ENCODE peak calls at places on chromosome 22, in nine cellular contexts. B is aorta, Z is cardiac fibroblast, F is thoracic aorta, K is AG09309, A is transverse colon, G is foreskin fibroblast, U is heart right ventricle, L is right cardiac atrium. N is an unnamed sample.

GRCh38 chr22:44449683-44450425 is 48.2 kb downstream of the RTL6 start:
- DNase-seq in F (no peak), Z (no peak), U (no peak), A (no peak), K (no peak), G (no peak), B (no peak), L (no peak), N (no peak)

GRCh38 chr22:27718186-27719032 is 83.1 kb downstream of the MN1 start:
- DNase-seq in U (peak; percentile 79), Z (peak; percentile 98), B (peak; percentile 86), F (peak; percentile 31), G (peak; percentile 93), L (peak; percentile 90), K (peak; percentile 73), A (peak; percentile 57), N (peak; percentile 96)

GRCh38 chr22:24183321-24184031 is 2.2 kb downstream of the SUSD2 start:
- DNase-seq in Z (no peak), K (no peak), G (no peak), F (no peak), B (peak; percentile 73), A (no peak), U (no peak), L (peak; percentile 53), N (no peak)

GRCh38 chr22:38697055-38697980 is 3.4 kb downstream of the JOSD1 start:
- DNase-seq in K (no peak), F (no peak), Z (peak; percentile 36), L (peak; percentile 78), U (no peak), B (no peak), A (no peak), G (no peak), N (no peak)

GRCh38 chr22:24505337-24505736 is 10.2 kb downstream of the UPB1 start:
- DNase-seq in G (no peak), Z (peak; percentile 45), B (no peak), K (no peak), F (no peak), A (no peak), U (no peak), L (no peak), N (no peak)

GRCh38 chr22:21939392-21940319 is 13.0 kb downstream of the PPM1F start:
- DNase-seq in F (no peak), U (peak; percentile 48), L (peak; percentile 58), A (no peak), Z (no peak), G (peak; percentile 36), B (no peak), K (no peak), N (no peak)

GRCh38 chr22:37563153-37564081 is 3.1 kb downstream of the CDC42EP1 start:
- DNase-seq in F (peak; percentile 85), G (peak; percentile 95), L (peak; percentile 86), B (peak; percentile 88), Z (peak; percentile 96), K (peak; percentile 78), U (peak; percentile 71), A (peak; percentile 77), N (peak; percentile 90)

GRCh38 chr22:24977370-24978230 is 25.1 kb downstream of the KIAA1671 start:
- DNase-seq in F (no peak), U (peak; percentile 62), B (peak; percentile 72), Z (peak; percentile 29), G (no peak), K (no peak), L (peak; percentile 92), A (peak; percentile 68), N (peak; percentile 79)

DNA sequence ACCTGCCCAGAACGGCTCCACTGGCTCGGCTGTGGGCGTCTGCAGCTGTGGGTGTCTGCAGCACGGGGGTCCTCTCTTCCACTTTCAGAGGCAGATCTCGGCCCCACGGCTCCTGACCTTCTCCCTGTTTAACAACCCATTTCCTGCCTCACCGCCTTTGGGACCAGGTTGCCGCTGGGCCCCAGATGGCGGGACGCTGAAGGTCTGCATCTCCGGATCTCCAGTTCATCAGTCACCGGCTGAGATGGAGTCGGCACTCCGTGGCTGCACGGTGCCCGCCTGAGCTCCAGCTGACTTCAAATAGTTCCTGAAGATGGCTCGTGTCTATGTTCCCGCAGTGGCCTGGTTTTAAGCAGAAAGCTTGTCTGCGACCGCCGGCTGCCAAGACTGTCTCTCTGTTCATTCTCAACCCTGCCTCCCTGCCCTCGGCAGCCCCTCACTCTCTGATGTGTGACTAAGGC is 475.9 kb downstream of the BRD1 start:
- DNase-seq in U (no peak), A (no peak), K (no peak), L (no peak), Z (no peak), F (no peak), B (no peak), G (no peak), N (no peak)
- H3K4me3 ChIP-seq in U (no peak overlapping the region), A (no peak overlapping the region), K (no peak overlapping the region), L (no peak overlapping the region), Z (no peak overlapping the region), F (no peak overlapping the region), B (no peak overlapping the region), G (no peak overlapping the region), N (no peak overlapping the region)

DNA sequence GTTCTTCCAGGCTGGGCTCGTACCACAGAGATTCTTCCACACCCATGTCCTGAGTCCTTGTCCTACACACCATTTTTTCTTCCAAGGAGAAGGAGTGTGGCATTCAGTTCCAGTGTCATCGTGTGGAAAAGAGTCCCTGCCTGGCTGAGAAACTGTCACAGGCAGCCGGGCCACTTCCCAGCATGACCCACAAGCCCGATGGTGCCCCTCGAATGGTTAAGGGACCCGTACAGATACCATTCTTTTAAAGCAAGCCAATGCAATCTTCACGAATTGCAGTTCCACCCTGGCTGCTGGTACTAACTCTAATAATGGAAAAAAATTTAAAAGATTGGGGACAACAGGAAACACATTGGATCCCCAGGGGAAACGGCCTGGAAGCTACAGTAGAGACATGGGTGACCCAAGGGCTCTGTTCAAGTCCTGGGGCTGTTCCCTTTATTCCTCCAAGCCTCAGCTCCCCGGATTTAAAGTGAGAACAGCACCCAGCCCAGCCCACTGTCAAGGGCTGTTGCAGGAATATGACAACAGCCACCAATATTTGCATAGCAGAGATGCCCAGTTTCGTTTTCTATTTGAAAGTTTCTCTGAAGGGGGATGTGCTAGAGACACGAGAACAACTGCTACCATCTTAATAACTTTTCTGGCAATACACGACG is 80.9 kb upstream of the WNT7B start:
- DNase-seq in U (peak; percentile 78), B (peak; percentile 76), L (peak; percentile 82), K (no peak), F (no peak), A (peak; percentile 55), Z (peak; percentile 81), G (no peak), N (no peak)
- H3K4me3 ChIP-seq in U (peak overlapping the region; percentile 82), B (peak overlapping the region; percentile 37), L (peak overlapping the region; percentile 38), K (peak overlapping the region; percentile 26), F (peak overlapping the region; percentile 80), A (peak overlapping the region; percentile 88), Z (peak overlapping the region; percentile 35), G (peak overlapping the region; percentile 58), N (no peak overlapping the region)

GRCh38 chr22:46294784-46295183 is 1.9 kb upstream of the GTSE1 start:
- DNase-seq in F (no peak), K (no peak), G (no peak), A (no peak), Z (no peak), B (no peak), L (no peak), U (no peak), N (no peak)

GRCh38 chr22:46297151-46297819 is 615 bp downstream of the GTSE1 start:
- DNase-seq in Z (peak; percentile 63), L (peak; percentile 74), U (no peak), A (no peak), G (peak; percentile 38), F (no peak), B (no peak), K (no peak), N (peak; percentile 23)

GRCh38 chr22:46296257-46297150 is at the start of gene GTSE1:
- DNase-seq in G (peak; percentile 97), B (peak; percentile 99), L (peak; percentile 100), K (peak; percentile 86), A (peak; percentile 98), Z (peak; percentile 98), U (peak; percentile 97), F (peak; percentile 89), N (peak; percentile 92)

GRCh38 chr22:46293591-46294260 is 2.9 kb upstream of the GTSE1 start:
- DNase-seq in G (peak; percentile 86), K (peak; percentile 14), A (peak; percentile 45), B (peak; percentile 90), Z (peak; percentile 22), L (peak; percentile 79), U (no peak), F (no peak), N (no peak)

DNA sequence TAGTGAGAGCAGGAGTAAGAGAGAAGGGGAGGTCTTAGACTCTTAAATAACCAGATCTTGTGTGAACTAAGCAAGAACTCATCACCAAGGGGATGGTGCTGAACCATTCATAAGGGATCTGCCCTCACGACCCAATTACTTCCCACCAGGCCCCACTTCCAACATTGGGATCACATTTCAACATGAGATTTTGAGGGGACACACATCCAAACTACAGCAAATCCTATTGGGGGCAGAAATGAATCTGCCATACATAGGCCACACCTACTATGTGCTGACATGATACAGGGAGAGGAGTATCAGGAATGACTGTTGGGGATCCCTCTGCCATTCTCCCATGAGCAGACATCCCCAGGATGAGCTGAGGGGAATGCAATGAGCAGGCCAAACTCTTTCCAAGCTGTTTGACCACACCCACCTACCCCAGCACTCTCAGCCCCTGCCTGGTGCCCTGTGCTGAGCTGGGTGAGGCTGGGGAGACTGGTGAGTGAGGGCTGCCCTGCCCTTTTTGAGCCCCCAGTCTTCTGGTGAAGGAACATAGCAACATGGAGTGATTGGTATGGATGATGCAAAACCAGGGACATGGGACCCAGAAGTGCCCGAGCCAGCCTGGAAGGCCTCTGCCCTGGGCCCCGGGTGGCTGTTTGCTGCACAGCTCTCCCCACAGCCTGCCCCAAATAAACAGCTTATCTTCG is 1.2 kb upstream of the GTSE1 start:
- DNase-seq in F (no peak), A (no peak), Z (no peak), L (no peak), G (no peak), U (no peak), B (no peak), K (no peak), N (no peak)
- H3K4me3 ChIP-seq in F (peak overlapping the region; percentile 92), A (peak overlapping the region; percentile 65), Z (no peak overlapping the region), L (no peak overlapping the region), G (no peak overlapping the region), U (peak overlapping the region; percentile 61), B (no peak overlapping the region), K (no peak overlapping the region), N (no peak overlapping the region)

GRCh38 chr22:46259374-46259773 is 3.8 kb downstream of the PKDREJ start:
- DNase-seq in K (no peak), A (no peak), B (peak; percentile 47), F (no peak), G (no peak), L (no peak), Z (no peak), U (no peak), N (no peak)

GRCh38 chr22:46260038-46260437 is 3.1 kb downstream of the PKDREJ start:
- DNase-seq in F (no peak), Z (no peak), U (no peak), L (no peak), B (no peak), G (no peak), A (no peak), K (no peak), N (no peak)

GRCh38 chr22:46262449-46263207 is 515 bp downstream of the PKDREJ start:
- DNase-seq in L (peak; percentile 90), G (peak; percentile 43), K (no peak), B (peak; percentile 88), A (peak; percentile 71), Z (peak; percentile 49), U (peak; percentile 69), F (no peak), N (peak; percentile 13)

GRCh38 chr22:46267431-46268279 is at the start of gene TTC38:
- DNase-seq in U (peak; percentile 96), K (peak; percentile 13), G (peak; percentile 77), A (peak; percentile 94), F (peak; percentile 64), Z (peak; percentile 80), L (peak; percentile 98), B (peak; percentile 96), N (peak; percentile 26)

GRCh38 chr22:46263208-46263575 is at the start of gene PKDREJ:
- DNase-seq in B (no peak), A (no peak), Z (no peak), L (no peak), F (no peak), G (no peak), U (no peak), K (no peak), N (no peak)
- H3K4me3 ChIP-seq in B (peak within 1 kb of the TSS; percentile 37), A (peak within 1 kb of the TSS; percentile 38), Z (no peak within 1 kb of the TSS), L (peak within 1 kb of the TSS; percentile 33), F (peak within 1 kb of the TSS; percentile 66), G (no peak within 1 kb of the TSS), U (peak within 1 kb of the TSS; percentile 28), K (no peak within 1 kb of the TSS), N (peak within 1 kb of the TSS; percentile 6)